ENCODE peak calls at places on chromosomes 4 and X, in eight cellular contexts. Q is brain microvascular endothelial cell, B is PC-9, C is suprapubic skin, F is mammary epithelial cell, N is heart left ventricle, M is cardiac muscle cell, R is tibial artery. X is an unnamed sample.

GRCh38 chrX:38166478-38167083 is 54.1 kb downstream of the SRPX start:
- DNase-seq in M (peak), Q (peak), R (no peak), B (no peak), C (no peak), F (no peak), N (no peak), X (no peak)

GRCh38 chrX:10648608-10649007 is 28.2 kb upstream of the MID1 start:
- DNase-seq in F (no peak), N (no peak), B (no peak), M (peak), Q (peak), C (no peak), R (no peak), X (no peak)

GRCh38 chrX:370963-371745 is 15.6 kb downstream of the PPP2R3B start:
- DNase-seq in B (no peak), C (no peak), M (no peak), N (no peak), R (no peak), F (no peak), Q (no peak), X (no peak)

GRCh38 chr4:20773144-20773997 is 73.1 kb downstream of the PACRGL start:
- DNase-seq in F (peak), R (no peak), Q (peak), B (peak), M (peak), C (no peak), N (peak), X (peak)

GRCh38 chrX:123475068-123475724 is 257.7 kb downstream of the THOC2 start:
- DNase-seq in M (no peak), C (no peak), F (peak), Q (no peak), R (no peak), B (no peak), N (no peak), X (no peak)

GRCh38 chrX:153379971-153380581 is 21.1 kb downstream of the PNMA6E start:
- DNase-seq in B (no peak), R (no peak), F (no peak), M (peak), Q (no peak), C (no peak), N (no peak), X (no peak)

GRCh38 chr4:90715242-90715641 is 588.0 kb downstream of the CCSER1 start:
- DNase-seq in N (no peak), B (no peak), F (no peak), M (no peak), R (no peak), Q (no peak), C (no peak), X (no peak)

GRCh38 chr4:175457956-175458355 is 354.1 kb downstream of the GPM6A start:
- DNase-seq in C (no peak), M (no peak), Q (no peak), N (no peak), B (no peak), F (peak), R (no peak), X (no peak)

GRCh38 chr4:157792716-157793115 is 380.1 kb downstream of the GASK1B start:
- DNase-seq in R (no peak), B (no peak), Q (peak), C (no peak), N (no peak), M (no peak), F (peak), X (no peak)

GRCh38 chr4:142846729-142847606 is 867 bp upstream of the INPP4B start:
- DNase-seq in C (no peak), N (peak), M (peak), R (peak), Q (no peak), F (peak), B (peak), X (peak)

GRCh38 chr4:168666531-168666930 is 169.7 kb downstream of the PALLD start:
- DNase-seq in F (peak), N (no peak), R (no peak), B (no peak), M (no peak), Q (peak), C (no peak), X (no peak)

GRCh38 chr4:8601086-8601485 is 8.5 kb downstream of the CPZ start:
- DNase-seq in F (no peak), R (no peak), B (no peak), N (no peak), Q (no peak), M (no peak), C (no peak), X (no peak)

GRCh38 chr4:147059064-147059731 is 113.5 kb upstream of the TTC29 start:
- DNase-seq in Q (no peak), R (no peak), F (no peak), M (no peak), N (no peak), B (no peak), C (no peak), X (no peak)

GRCh38 chr4:7929530-7929951 is 10.1 kb downstream of the AFAP1 start:
- DNase-seq in M (peak), C (no peak), R (no peak), F (peak), B (peak), Q (no peak), N (no peak), X (no peak)

GRCh38 chr4:180827193-180827592 is 1416.0 kb upstream of the TENM3 start:
- DNase-seq in Q (no peak), R (no peak), N (no peak), F (no peak), B (no peak), C (no peak), M (peak), X (no peak)

GRCh38 chr4:147539959-147540358 is 59.1 kb downstream of the EDNRA start:
- DNase-seq in R (no peak), C (no peak), Q (no peak), M (no peak), F (no peak), B (no peak), N (no peak), X (no peak)

GRCh38 chrX:39508300-39508692 is 589.5 kb downstream of the BCOR start:
- DNase-seq in N (no peak), R (no peak), M (no peak), Q (no peak), F (no peak), C (no peak), B (no peak), X (no peak)

GRCh38 chrX:35664838-35665237 is 133.3 kb upstream of the MAGEB16 start:
- DNase-seq in F (no peak), Q (no peak), N (no peak), C (no peak), R (no peak), M (peak), B (no peak), X (no peak)

GRCh38 chr4:140790765-140791164 is 34.6 kb upstream of the TBC1D9 start:
- DNase-seq in Q (no peak), N (peak), C (no peak), R (no peak), F (peak), M (no peak), B (no peak), X (peak)

GRCh38 chrX:154013614-154014360 is 5.9 kb downstream of the IRAK1 start:
- DNase-seq in F (no peak), M (peak), B (peak), R (no peak), N (no peak), Q (no peak), C (no peak), X (no peak)

GRCh38 chr4:154807042-154807630 is 26.1 kb downstream of the RBM46 start:
- DNase-seq in Q (no peak), B (no peak), R (no peak), M (no peak), F (peak), N (no peak), C (no peak), X (no peak)

GRCh38 chrX:86028681-86029080 is 18.7 kb downstream of the CHM start:
- DNase-seq in B (no peak), C (no peak), F (no peak), Q (no peak), R (no peak), M (no peak), N (no peak), X (no peak)

GRCh38 chr4:78331965-78332364 is 219.6 kb upstream of the ANXA3 start:
- DNase-seq in C (no peak), B (no peak), F (no peak), Q (no peak), M (no peak), N (no peak), R (no peak), X (no peak)

GRCh38 chr4:163350672-163351071 is 7.0 kb downstream of the NPY5R start:
- DNase-seq in N (no peak), R (no peak), Q (no peak), F (peak), C (no peak), M (no peak), B (no peak), X (no peak)

GRCh38 chrX:107686792-107687191 is 58.5 kb downstream of the PRPS1 start:
- DNase-seq in F (peak), Q (no peak), C (no peak), B (no peak), N (no peak), R (no peak), M (no peak), X (no peak)

GRCh38 chrX:70433848-70434351 is 10.7 kb upstream of the DLG3 start:
- DNase-seq in B (peak), F (peak), Q (no peak), N (peak), M (peak), C (peak), R (peak), X (peak)

GRCh38 chr4:138053601-138054322 is 188.4 kb downstream of the SLC7A11 start:
- DNase-seq in M (no peak), C (no peak), Q (peak), R (no peak), B (no peak), F (peak), N (no peak), X (no peak)

GRCh38 chrX:39302838-39303237 is 501.6 kb downstream of the MID1IP1 start:
- DNase-seq in B (no peak), N (no peak), M (no peak), F (no peak), R (no peak), Q (no peak), C (no peak), X (no peak)

GRCh38 chr4:175435437-175435836 is 376.6 kb downstream of the GPM6A start:
- DNase-seq in N (no peak), C (no peak), Q (no peak), F (no peak), M (no peak), R (no peak), B (no peak), X (no peak)

DNA sequence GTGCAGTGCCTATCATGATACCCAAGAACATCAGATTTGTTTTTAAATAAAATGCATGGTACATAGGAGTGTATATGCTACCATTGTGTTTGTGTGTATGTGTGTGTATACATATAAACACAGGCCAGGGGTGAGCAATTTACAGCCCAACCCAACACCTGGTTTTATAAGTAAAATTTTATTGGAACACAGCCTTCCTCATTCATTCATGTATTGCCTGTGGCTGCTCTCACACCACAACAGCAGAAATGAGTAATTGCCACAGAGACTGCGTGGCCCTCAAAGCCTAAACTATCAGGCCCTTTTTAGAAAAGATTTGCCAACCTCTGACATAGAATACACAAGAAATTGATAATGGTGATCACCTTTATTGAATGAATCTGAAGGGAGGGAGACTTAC is 96.7 kb downstream of the FIP1L1 start:
- DNase-seq in B (no peak), F (peak), R (no peak), N (no peak), Q (no peak), M (no peak), C (no peak), X (no peak)
- H3K4me3 ChIP-seq in B (no peak), F (no peak), R (no peak), N (no peak), Q (no peak), M (no peak), C (no peak), X (no peak)

GRCh38 chr4:144355809-144356757 is 215.6 kb upstream of the GYPA start:
- DNase-seq in C (no peak), Q (peak), B (peak), R (no peak), F (peak), M (peak), N (no peak), X (no peak)
- H3K27ac ChIP-seq in C (no peak), Q (no peak), B (no peak), R (no peak), F (no peak), M (no peak), N (no peak), X (no peak)

GRCh38 chr4:25100156-25100555 is 60.1 kb downstream of the SEPSECS start:
- DNase-seq in Q (no peak), C (no peak), R (peak), B (no peak), F (no peak), M (no peak), N (no peak), X (no peak)
- TF ChIP-seq CTCF in Q (no peak), C (no peak), R (no peak), B (no peak), F (no peak), M (no peak), N (no peak), X (no peak)

GRCh38 chr4:123600921-123601904 is 204.6 kb downstream of the SPRY1 start:
- DNase-seq in N (no peak), F (no peak), C (no peak), M (no peak), B (no peak), Q (no peak), R (no peak), X (no peak)

GRCh38 chr4:123600426-123600825 is 203.8 kb downstream of the SPRY1 start:
- DNase-seq in R (no peak), M (no peak), Q (no peak), F (no peak), C (no peak), B (no peak), N (no peak), X (no peak)

GRCh38 chr4:123602007-123602406 is 205.4 kb downstream of the SPRY1 start:
- DNase-seq in B (no peak), F (no peak), N (no peak), C (no peak), R (no peak), Q (no peak), M (no peak), X (no peak)

GRCh38 chr4:123606336-123606735 is 209.7 kb downstream of the SPRY1 start:
- DNase-seq in F (no peak), B (no peak), R (no peak), M (no peak), N (no peak), C (no peak), Q (no peak), X (no peak)

DNA sequence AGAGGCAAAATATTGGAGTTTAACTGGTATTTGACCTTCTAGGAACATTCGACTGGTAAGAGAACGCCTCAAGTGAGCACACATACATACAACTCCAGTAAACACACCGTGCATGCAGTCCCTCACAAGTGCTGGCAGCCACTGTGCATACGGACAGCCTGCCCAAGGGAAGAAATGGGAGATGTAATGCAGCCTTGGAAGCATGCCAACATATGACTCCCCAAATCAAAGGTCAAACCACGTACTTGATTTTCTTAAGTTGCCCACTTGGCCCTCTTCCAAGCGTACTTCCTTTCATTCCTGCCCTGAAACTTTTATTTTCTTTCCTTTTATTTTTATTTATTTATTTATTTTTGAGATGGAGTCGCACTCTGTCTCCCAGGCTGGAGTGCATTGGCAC is 206.6 kb downstream of the SPRY1 start:
- DNase-seq in N (no peak), C (no peak), M (peak), B (peak), Q (peak), R (no peak), F (peak), X (no peak)
- H3K4me3 ChIP-seq in N (no peak), C (no peak), M (no peak), B (no peak), Q (no peak), R (no peak), F (no peak), X (no peak)

DNA sequence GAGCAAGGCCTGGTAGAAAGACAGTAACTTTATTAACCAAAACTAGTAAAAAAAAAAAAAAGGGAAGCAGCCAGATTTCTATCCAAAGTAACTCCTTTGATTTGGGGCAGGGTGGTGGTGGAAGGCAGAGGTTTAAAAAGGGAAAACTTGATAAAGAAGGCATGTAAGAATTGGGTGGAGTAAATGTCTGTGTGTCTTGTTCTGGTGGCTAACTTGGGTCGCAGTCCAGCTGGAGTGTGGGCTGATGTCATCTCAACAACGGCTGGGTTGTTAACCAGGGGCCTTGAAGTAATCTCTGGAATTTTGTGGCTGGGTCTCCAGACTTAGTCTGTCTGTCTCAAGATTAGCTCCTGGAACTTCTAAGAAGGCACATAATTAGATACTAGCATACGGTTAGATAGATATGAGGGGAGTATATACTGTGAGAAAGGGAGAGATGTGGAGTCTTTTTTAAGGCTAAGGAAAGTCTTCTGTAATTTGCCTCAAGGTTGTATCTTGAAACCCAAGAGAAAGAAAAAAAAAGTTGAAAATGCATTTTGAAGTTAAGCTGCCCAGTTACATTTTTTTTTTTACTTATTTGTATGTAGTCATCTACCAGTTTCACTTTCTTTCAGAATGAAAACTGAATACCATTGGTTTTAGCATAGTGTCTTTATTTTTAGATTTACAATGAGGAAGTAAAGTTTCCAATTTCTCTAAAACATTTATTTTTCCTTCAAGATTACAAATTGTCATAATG is 48.3 kb downstream of the MTHFD2L start:
- DNase-seq in N (no peak), B (no peak), C (no peak), Q (peak), R (no peak), F (no peak), M (no peak), X (no peak)
- H3K27ac ChIP-seq in N (no peak), B (no peak), C (no peak), Q (peak), R (peak), F (peak), M (no peak), X (no peak)

DNA sequence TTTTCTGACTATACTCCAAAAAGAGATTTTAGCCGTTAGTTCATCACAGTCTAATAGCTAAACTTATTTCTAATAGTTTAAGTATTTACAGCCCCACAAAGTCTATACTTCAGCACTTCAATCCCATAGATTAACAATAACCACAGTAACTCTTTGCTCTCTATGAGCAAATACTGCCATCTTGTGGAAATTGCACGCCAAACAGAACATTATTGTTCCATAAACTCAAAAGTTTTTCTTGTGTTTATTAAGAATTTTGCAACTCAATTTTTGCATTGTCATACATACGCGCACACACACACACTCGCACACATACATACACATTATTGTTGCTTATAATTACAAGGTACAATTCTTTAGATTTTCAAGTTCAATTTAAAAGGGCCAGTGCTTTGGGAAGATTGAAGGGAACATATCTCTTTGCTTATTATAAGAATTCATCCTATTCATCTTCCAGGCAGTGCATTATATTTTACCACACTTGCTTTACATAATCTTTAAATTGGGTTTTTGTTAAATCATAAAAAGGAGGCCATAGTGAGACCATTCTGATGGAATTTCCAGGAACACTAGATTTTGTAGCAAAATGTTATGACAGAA is 63.8 kb upstream of the ATOH1 start:
- DNase-seq in Q (peak), R (no peak), N (no peak), B (peak), C (no peak), F (peak), M (peak), X (no peak)
- TF ChIP-seq CTCF in Q (peak), R (peak), N (peak), B (peak), C (peak), F (peak), M (peak), X (peak)

GRCh38 chr4:74334636-74335035 is 26.4 kb downstream of the EPGN start:
- DNase-seq in N (no peak), M (no peak), R (no peak), F (no peak), Q (no peak), C (no peak), B (no peak), X (no peak)

GRCh38 chr4:74339501-74339900 is 25.4 kb upstream of the EREG start:
- DNase-seq in Q (no peak), F (no peak), C (no peak), R (no peak), M (no peak), B (no peak), N (no peak), X (no peak)

GRCh38 chr4:74344031-74344430 is 20.9 kb upstream of the EREG start:
- DNase-seq in M (no peak), R (no peak), C (no peak), Q (no peak), F (no peak), N (no peak), B (no peak), X (no peak)

GRCh38 chr4:74335341-74336019 is 27.2 kb downstream of the EPGN start:
- DNase-seq in R (no peak), M (no peak), Q (no peak), F (no peak), C (no peak), N (no peak), B (no peak), X (no peak)

DNA sequence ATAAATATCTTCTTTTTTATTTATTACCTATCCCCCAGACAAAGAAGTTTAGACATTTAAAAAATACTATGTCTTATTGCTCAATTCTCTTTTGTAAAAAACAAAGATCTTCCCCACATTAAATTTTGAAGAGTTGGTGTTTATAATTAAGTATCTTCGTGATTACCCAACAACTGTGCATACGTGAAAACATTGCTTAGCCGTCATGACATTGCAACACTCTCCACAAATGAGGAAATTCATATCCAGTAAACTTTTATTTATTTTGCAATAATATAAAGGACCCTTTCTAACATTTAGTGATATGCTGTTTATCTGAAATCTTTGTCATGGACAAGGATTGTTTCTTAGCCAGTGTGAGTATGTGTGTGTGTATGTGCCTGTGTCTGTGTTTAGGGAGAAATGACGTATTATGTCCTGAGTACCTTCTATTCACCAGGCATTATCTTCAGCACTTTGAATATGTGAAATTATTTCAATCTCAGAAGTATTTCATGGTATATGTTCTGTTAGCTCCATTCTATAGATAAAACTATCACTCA is 26.1 kb upstream of the EREG start:
- DNase-seq in B (no peak), M (no peak), R (no peak), Q (no peak), C (no peak), F (no peak), N (no peak), X (no peak)
- H3K4me3 ChIP-seq in B (no peak), M (no peak), R (no peak), Q (no peak), C (no peak), F (no peak), N (no peak), X (no peak)

GRCh38 chrX:72382199-72382590 is 76.5 kb upstream of the CITED1 start:
- DNase-seq in F (no peak), M (no peak), B (no peak), Q (no peak), R (no peak), C (no peak), N (peak), X (no peak)
- H3K27ac ChIP-seq in F (no peak), M (no peak), B (no peak), Q (no peak), R (no peak), C (no peak), N (no peak), X (no peak)